ENCODE peak calls at places on chromosome 19, in ten cellular contexts. One of them, this sample, is unnamed.

GRCh38 chr19:39469036-39469435 is 11.6 kb upstream of the TIMM50 start:
- DNase-seq in AG09319: no peak
- DNase-seq in progenitor cell of endocrine pancreas: no peak
- DNase-seq in hippocampal formation: no peak
- DNase-seq in thoracic aorta: no peak
- DNase-seq in NCI-H774: no peak
- DNase-seq in Caco-2: no peak
- DNase-seq in effector CD4-positive, alpha-beta T cell: no peak
- DNase-seq in spleen: no peak
- DNase-seq in IMR-90: no peak
- DNase-seq in this sample: no peak

GRCh38 chr19:2481466-2481865 is 5.5 kb downstream of the GADD45B start:
- DNase-seq in AG09319: no peak
- DNase-seq in progenitor cell of endocrine pancreas: no peak
- DNase-seq in hippocampal formation: no peak
- DNase-seq in thoracic aorta: no peak
- DNase-seq in NCI-H774: no peak
- DNase-seq in Caco-2: no peak
- DNase-seq in effector CD4-positive, alpha-beta T cell: no peak
- DNase-seq in spleen: no peak
- DNase-seq in IMR-90: no peak
- DNase-seq in this sample: no peak

GRCh38 chr19:56333506-56333905 is 18.9 kb upstream of the ZSCAN5A start:
- DNase-seq in AG09319: peak; percentile 3
- DNase-seq in progenitor cell of endocrine pancreas: peak; percentile 16
- DNase-seq in hippocampal formation: no peak
- DNase-seq in thoracic aorta: no peak
- DNase-seq in NCI-H774: peak; percentile 14
- DNase-seq in Caco-2: peak; percentile 70
- DNase-seq in effector CD4-positive, alpha-beta T cell: peak; percentile 22
- DNase-seq in spleen: no peak
- DNase-seq in IMR-90: peak; percentile 56
- DNase-seq in this sample: no peak

GRCh38 chr19:21328402-21328801 is 808 bp downstream of the ZNF708 start:
- DNase-seq in AG09319: no peak
- DNase-seq in progenitor cell of endocrine pancreas: no peak
- DNase-seq in hippocampal formation: peak; percentile 45
- DNase-seq in thoracic aorta: no peak
- DNase-seq in NCI-H774: peak; percentile 7
- DNase-seq in Caco-2: no peak
- DNase-seq in effector CD4-positive, alpha-beta T cell: no peak
- DNase-seq in spleen: no peak
- DNase-seq in IMR-90: no peak
- DNase-seq in this sample: no peak

GRCh38 chr19:16914421-16914820 is 25.6 kb downstream of the F2RL3 start:
- DNase-seq in AG09319: no peak
- DNase-seq in progenitor cell of endocrine pancreas: no peak
- DNase-seq in hippocampal formation: no peak
- DNase-seq in thoracic aorta: no peak
- DNase-seq in NCI-H774: no peak
- DNase-seq in Caco-2: no peak
- DNase-seq in effector CD4-positive, alpha-beta T cell: no peak
- DNase-seq in spleen: peak; percentile 51
- DNase-seq in IMR-90: no peak
- DNase-seq in this sample: no peak

GRCh38 chr19:45251452-45252354 is 632 bp downstream of the MARK4 start:
- DNase-seq in AG09319: no peak
- DNase-seq in progenitor cell of endocrine pancreas: peak; percentile 23
- DNase-seq in hippocampal formation: no peak
- DNase-seq in thoracic aorta: no peak
- DNase-seq in NCI-H774: no peak
- DNase-seq in Caco-2: peak; percentile 18
- DNase-seq in effector CD4-positive, alpha-beta T cell: no peak
- DNase-seq in spleen: peak; percentile 84
- DNase-seq in IMR-90: no peak
- DNase-seq in this sample: no peak

GRCh38 chr19:21841784-21842097 is 5.8 kb upstream of the ZNF43 start:
- DNase-seq in AG09319: no peak
- DNase-seq in progenitor cell of endocrine pancreas: no peak
- DNase-seq in hippocampal formation: no peak
- DNase-seq in thoracic aorta: no peak
- DNase-seq in NCI-H774: no peak
- DNase-seq in Caco-2: no peak
- DNase-seq in effector CD4-positive, alpha-beta T cell: no peak
- DNase-seq in spleen: no peak
- DNase-seq in IMR-90: no peak
- DNase-seq in this sample: no peak

GRCh38 chr19:18603255-18603957 is 3.2 kb downstream of the CRLF1 start:
- DNase-seq in AG09319: no peak
- DNase-seq in progenitor cell of endocrine pancreas: no peak
- DNase-seq in hippocampal formation: no peak
- DNase-seq in thoracic aorta: no peak
- DNase-seq in NCI-H774: no peak
- DNase-seq in Caco-2: peak; percentile 34
- DNase-seq in effector CD4-positive, alpha-beta T cell: no peak
- DNase-seq in spleen: no peak
- DNase-seq in IMR-90: no peak
- DNase-seq in this sample: no peak

GRCh38 chr19:19599190-19599535 is 19.3 kb downstream of the PBX4 start:
- DNase-seq in AG09319: no peak
- DNase-seq in progenitor cell of endocrine pancreas: no peak
- DNase-seq in hippocampal formation: no peak
- DNase-seq in thoracic aorta: no peak
- DNase-seq in NCI-H774: no peak
- DNase-seq in Caco-2: no peak
- DNase-seq in effector CD4-positive, alpha-beta T cell: no peak
- DNase-seq in spleen: no peak
- DNase-seq in IMR-90: no peak
- DNase-seq in this sample: no peak

GRCh38 chr19:53768401-53768800 is 55.7 kb downstream of the NLRP12 start:
- DNase-seq in AG09319: no peak
- DNase-seq in progenitor cell of endocrine pancreas: no peak
- DNase-seq in hippocampal formation: no peak
- DNase-seq in thoracic aorta: no peak
- DNase-seq in NCI-H774: no peak
- DNase-seq in Caco-2: no peak
- DNase-seq in effector CD4-positive, alpha-beta T cell: no peak
- DNase-seq in spleen: peak; percentile 55
- DNase-seq in IMR-90: no peak
- DNase-seq in this sample: no peak

GRCh38 chr19:32387701-32388392 is 17.7 kb upstream of the DPY19L3 start:
- DNase-seq in AG09319: peak; percentile 12
- DNase-seq in progenitor cell of endocrine pancreas: no peak
- DNase-seq in hippocampal formation: no peak
- DNase-seq in thoracic aorta: no peak
- DNase-seq in NCI-H774: peak; percentile 3
- DNase-seq in Caco-2: no peak
- DNase-seq in effector CD4-positive, alpha-beta T cell: no peak
- DNase-seq in spleen: no peak
- DNase-seq in IMR-90: peak; percentile 62
- DNase-seq in this sample: no peak

GRCh38 chr19:45403781-45404556 is 900 bp downstream of the PPP1R13L start:
- DNase-seq in AG09319: no peak
- DNase-seq in progenitor cell of endocrine pancreas: peak; percentile 56
- DNase-seq in hippocampal formation: no peak
- DNase-seq in thoracic aorta: no peak
- DNase-seq in NCI-H774: peak; percentile 24
- DNase-seq in Caco-2: peak; percentile 93
- DNase-seq in effector CD4-positive, alpha-beta T cell: peak; percentile 62
- DNase-seq in spleen: peak; percentile 87
- DNase-seq in IMR-90: no peak
- DNase-seq in this sample: no peak

GRCh38 chr19:13012690-13013608 is 17.7 kb downstream of the NFIX start:
- DNase-seq in AG09319: no peak
- DNase-seq in progenitor cell of endocrine pancreas: no peak
- DNase-seq in hippocampal formation: no peak
- DNase-seq in thoracic aorta: no peak
- DNase-seq in NCI-H774: no peak
- DNase-seq in Caco-2: no peak
- DNase-seq in effector CD4-positive, alpha-beta T cell: no peak
- DNase-seq in spleen: no peak
- DNase-seq in IMR-90: peak; percentile 63
- DNase-seq in this sample: no peak

GRCh38 chr19:38653028-38653571 is 5.7 kb downstream of the ACTN4 start:
- DNase-seq in AG09319: no peak
- DNase-seq in progenitor cell of endocrine pancreas: no peak
- DNase-seq in hippocampal formation: no peak
- DNase-seq in thoracic aorta: no peak
- DNase-seq in NCI-H774: no peak
- DNase-seq in Caco-2: peak; percentile 73
- DNase-seq in effector CD4-positive, alpha-beta T cell: no peak
- DNase-seq in spleen: no peak
- DNase-seq in IMR-90: peak; percentile 51
- DNase-seq in this sample: no peak

GRCh38 chr19:13034636-13035035 is 39.4 kb downstream of the NFIX start:
- DNase-seq in AG09319: no peak
- DNase-seq in progenitor cell of endocrine pancreas: no peak
- DNase-seq in hippocampal formation: no peak
- DNase-seq in thoracic aorta: no peak
- DNase-seq in NCI-H774: no peak
- DNase-seq in Caco-2: no peak
- DNase-seq in effector CD4-positive, alpha-beta T cell: no peak
- DNase-seq in spleen: no peak
- DNase-seq in IMR-90: no peak
- DNase-seq in this sample: no peak

GRCh38 chr19:15015946-15016542 is 33.2 kb upstream of the CASP14 start:
- DNase-seq in AG09319: no peak
- DNase-seq in progenitor cell of endocrine pancreas: no peak
- DNase-seq in hippocampal formation: no peak
- DNase-seq in thoracic aorta: no peak
- DNase-seq in NCI-H774: no peak
- DNase-seq in Caco-2: peak; percentile 58
- DNase-seq in effector CD4-positive, alpha-beta T cell: no peak
- DNase-seq in spleen: no peak
- DNase-seq in IMR-90: no peak
- DNase-seq in this sample: no peak

GRCh38 chr19:40525234-40526051 is 51.2 kb upstream of the SHKBP1 start:
- DNase-seq in AG09319: no peak
- DNase-seq in progenitor cell of endocrine pancreas: no peak
- DNase-seq in hippocampal formation: no peak
- DNase-seq in thoracic aorta: no peak
- DNase-seq in NCI-H774: no peak
- DNase-seq in Caco-2: no peak
- DNase-seq in effector CD4-positive, alpha-beta T cell: no peak
- DNase-seq in spleen: no peak
- DNase-seq in IMR-90: no peak
- DNase-seq in this sample: no peak

GRCh38 chr19:11426656-11427055 is 7.5 kb upstream of the RGL3 start:
- DNase-seq in AG09319: no peak
- DNase-seq in progenitor cell of endocrine pancreas: no peak
- DNase-seq in hippocampal formation: no peak
- DNase-seq in thoracic aorta: no peak
- DNase-seq in NCI-H774: no peak
- DNase-seq in Caco-2: no peak
- DNase-seq in effector CD4-positive, alpha-beta T cell: no peak
- DNase-seq in spleen: no peak
- DNase-seq in IMR-90: no peak
- DNase-seq in this sample: no peak

This sample was measured in T1000.